ENCODE peak calls at places on chromosome 2, in six cellular contexts. V is HepG2, O is vagina, T is GM12892, S is breast epithelium, K is GM12891. Z is an unnamed sample.

GRCh38 chr2:25170888-25171287 is 2.5 kb upstream of the POMC start:
- DNase-seq in S (no peak), K (no peak), T (no peak), V (no peak), O (no peak), Z (no peak)

GRCh38 chr2:76197842-76198448 is 487.2 kb upstream of the GCFC2 start:
- DNase-seq in V (peak), S (peak), O (no peak), T (no peak), K (no peak), Z (peak)

GRCh38 chr2:204195498-204195897 is 258.9 kb downstream of the ICOS start:
- DNase-seq in S (no peak), V (no peak), O (no peak), K (no peak), T (no peak), Z (no peak)

GRCh38 chr2:10760794-10761504 is 39.5 kb downstream of the ATP6V1C2 start:
- DNase-seq in T (no peak), V (no peak), K (no peak), O (no peak), S (no peak), Z (no peak)

GRCh38 chr2:217669831-217670230 is 333.0 kb downstream of the TNS1 start:
- DNase-seq in O (no peak), T (no peak), K (no peak), V (no peak), S (no peak), Z (no peak)

GRCh38 chr2:217332866-217333265 is 473.0 kb upstream of the TNP1 start:
- DNase-seq in K (no peak), T (no peak), S (no peak), O (no peak), V (peak), Z (no peak)

GRCh38 chr2:17057109-17058017 is 391.7 kb upstream of the CYRIA start:
- DNase-seq in T (no peak), S (no peak), K (no peak), V (no peak), O (no peak), Z (no peak)

GRCh38 chr2:85430780-85431601 is 12.5 kb downstream of the SH2D6 start:
- DNase-seq in O (no peak), V (no peak), T (no peak), K (no peak), S (no peak), Z (no peak)

GRCh38 chr2:137945229-137945628 is 19.0 kb upstream of the HNMT start:
- DNase-seq in S (no peak), O (no peak), T (no peak), K (no peak), V (no peak), Z (no peak)

GRCh38 chr2:66575625-66576371 is 140.9 kb downstream of the MEIS1 start:
- DNase-seq in K (no peak), S (no peak), T (no peak), O (no peak), V (no peak), Z (no peak)

GRCh38 chr2:64768426-64769033 is 114.8 kb upstream of the SERTAD2 start:
- DNase-seq in V (no peak), T (no peak), S (no peak), K (no peak), O (no peak), Z (no peak)

GRCh38 chr2:37585982-37586621 is 85.3 kb downstream of the CDC42EP3 start:
- DNase-seq in O (no peak), S (peak), T (no peak), K (no peak), V (no peak), Z (peak)

GRCh38 chr2:239908744-239909143 is 116.4 kb downstream of the NDUFA10 start:
- DNase-seq in T (no peak), V (no peak), O (peak), S (no peak), K (no peak), Z (no peak)

GRCh38 chr2:96353032-96353561 is 17.5 kb downstream of the NCAPH start:
- DNase-seq in V (no peak), K (no peak), O (no peak), S (peak), T (no peak), Z (no peak)
- TF ChIP-seq POLR2AphosphoS5 in V (no peak), K (no peak), O (no peak), S (no peak), T (no peak), Z (no peak)

DNA sequence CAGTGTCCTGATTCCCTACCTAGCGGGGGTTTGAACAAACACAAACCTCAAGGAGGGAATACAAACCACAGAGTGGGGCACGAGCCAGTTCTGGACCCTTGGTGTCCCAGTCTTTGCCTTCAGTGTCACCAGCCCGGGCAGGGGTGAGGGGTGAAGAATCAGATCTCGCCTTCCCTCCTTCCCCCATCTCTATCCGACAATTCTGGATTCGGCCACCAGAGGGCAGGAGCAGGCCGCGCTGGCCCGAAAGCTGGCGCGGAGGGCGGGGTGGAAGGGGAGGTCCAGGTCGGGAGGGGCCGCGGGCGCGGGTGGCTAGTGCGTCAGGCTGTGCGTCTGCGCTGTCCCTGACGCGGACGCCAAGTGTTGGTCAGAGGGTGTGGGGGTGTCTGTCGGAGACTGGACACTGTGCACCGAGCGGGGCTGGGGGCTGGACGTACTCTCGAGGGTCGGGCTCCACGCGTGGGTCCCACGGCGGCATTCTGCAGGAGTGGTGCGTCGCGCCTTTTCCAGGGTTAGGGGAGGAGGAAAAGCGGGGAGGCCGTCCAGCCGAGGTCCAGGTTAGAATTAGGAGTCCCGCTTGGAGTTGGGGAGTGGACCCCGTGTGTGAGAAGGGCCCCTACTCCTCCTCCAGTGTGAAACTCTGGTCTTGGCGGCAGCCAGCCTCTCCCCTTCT is 2.9 kb upstream of the CRYBA2 start:
- DNase-seq in O (no peak), S (peak), V (peak), T (peak), K (peak), Z (peak)
- TF ChIP-seq POLR2AphosphoS5 in O (peak), S (peak), V (no peak), T (no peak), K (no peak), Z (peak)

GRCh38 chr2:127649100-127649611 is 3.2 kb downstream of the GPR17 start:
- DNase-seq in T (no peak), S (no peak), K (no peak), V (no peak), O (no peak), Z (no peak)

GRCh38 chr2:127648321-127648720 is 2.4 kb downstream of the GPR17 start:
- DNase-seq in O (no peak), T (no peak), S (no peak), K (no peak), V (no peak), Z (no peak)

GRCh38 chr2:127646487-127647241 is 711 bp downstream of the GPR17 start:
- DNase-seq in K (no peak), V (no peak), S (no peak), O (no peak), T (no peak), Z (no peak)

GRCh38 chr2:127645395-127646291 is at the start of gene GPR17:
- DNase-seq in T (no peak), V (peak), K (no peak), S (no peak), O (no peak), Z (no peak)

DNA sequence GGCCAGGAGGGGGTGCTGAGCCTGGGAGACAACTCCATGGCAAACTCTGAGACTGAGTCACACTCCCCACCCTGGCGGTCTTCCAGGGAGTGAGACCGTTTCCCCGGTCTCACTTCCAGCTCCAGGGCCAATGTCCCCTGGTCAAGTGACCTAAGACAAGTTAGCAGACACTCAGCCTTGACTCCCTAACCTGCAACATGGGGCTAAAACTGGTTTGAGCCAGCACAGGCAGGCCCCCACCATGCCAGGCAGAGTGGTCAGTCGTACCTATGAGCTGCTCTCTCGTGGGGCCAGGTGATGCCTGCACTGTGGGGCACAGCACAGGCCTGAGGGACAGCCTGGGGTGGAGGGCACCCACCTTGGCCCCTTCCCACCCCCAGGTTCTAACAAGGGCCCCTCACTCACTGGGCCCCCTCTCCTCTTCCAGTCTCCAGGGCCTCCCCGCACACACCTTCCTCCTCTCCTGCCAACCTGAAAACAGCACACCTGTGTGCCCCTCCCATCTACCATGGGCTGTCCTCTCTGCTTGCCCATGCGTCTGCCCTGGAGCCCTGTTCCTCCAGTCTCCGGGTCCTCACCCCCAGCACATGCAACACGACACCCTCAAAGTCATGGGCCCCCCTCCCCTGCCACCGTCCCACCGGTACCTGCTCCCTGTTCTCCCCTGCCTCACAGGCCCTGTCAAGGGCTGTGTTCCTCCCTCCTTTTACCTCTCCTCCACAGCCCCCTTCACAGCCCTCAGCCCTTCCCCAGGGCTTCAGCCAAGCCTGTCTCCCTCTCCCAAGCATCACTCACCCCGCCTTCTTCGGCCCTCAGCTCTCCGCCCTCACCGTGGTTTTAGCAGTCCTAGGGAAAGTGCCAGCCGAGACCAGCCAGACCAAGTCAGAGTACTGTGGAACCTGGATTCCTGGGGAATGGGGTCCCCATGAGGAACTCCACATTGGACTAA is 1.6 kb downstream of the GPR17 start:
- DNase-seq in T (no peak), S (no peak), V (no peak), O (no peak), K (no peak), Z (no peak)
- TF ChIP-seq POLR2AphosphoS5 in T (no peak), S (no peak), V (no peak), O (no peak), K (no peak), Z (no peak)

GRCh38 chr2:71561441-71562267 is 108.3 kb downstream of the DYSF start:
- DNase-seq in K (no peak), V (no peak), S (no peak), T (no peak), O (no peak), Z (no peak)
- TF ChIP-seq POLR2AphosphoS5 in K (no peak), V (no peak), S (no peak), T (no peak), O (no peak), Z (no peak)

DNA sequence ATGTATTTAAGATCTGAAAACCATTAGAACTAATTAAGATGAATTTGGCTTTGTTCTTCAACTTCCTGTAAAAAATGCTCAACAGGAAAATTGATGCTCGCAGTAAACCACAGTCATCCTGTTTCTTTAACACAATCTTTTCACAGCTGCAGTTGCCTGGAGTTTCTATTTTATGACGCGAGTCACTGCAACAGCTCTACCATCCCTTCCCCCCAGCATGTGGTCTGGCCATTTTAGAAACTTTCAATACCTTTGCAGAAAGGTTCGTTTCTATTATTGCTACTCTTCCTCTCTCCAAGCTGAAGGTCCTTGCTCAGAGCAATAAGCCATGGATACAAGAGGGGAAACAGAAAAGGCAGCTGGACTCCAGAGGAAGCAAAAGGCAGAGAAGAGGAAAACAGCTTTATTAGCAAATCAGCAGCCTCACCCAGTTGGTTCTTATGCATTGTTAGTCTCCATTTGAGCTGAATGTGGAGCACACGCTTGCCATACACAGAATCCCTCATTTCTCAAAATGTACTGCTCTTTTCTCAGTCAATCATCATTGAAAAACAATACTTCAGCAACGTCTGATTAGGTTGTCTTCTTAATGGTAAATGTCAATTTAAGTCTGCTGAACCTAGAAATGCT is 3.9 kb downstream of the WIPF1 start:
- DNase-seq in O (no peak), K (no peak), V (no peak), S (no peak), T (no peak), Z (peak)
- TF ChIP-seq POLR2AphosphoS5 in O (no peak), K (peak), V (no peak), S (no peak), T (peak), Z (no peak)

Z was measured in transverse colon.